ENCODE peak calls at places on chromosomes 4 and X, in four cellular contexts. T is H9, R is cardiac muscle cell, Y is upper lobe of right lung. C is an unnamed sample.

GRCh38 chr4:37825943-37826281 is 574 bp upstream of the PGM2 start:
- DNase-seq in Y (no peak), T (peak), R (no peak), C (peak)

GRCh38 chrX:15310117-15310516 is 5.3 kb downstream of the ASB11 start:
- DNase-seq in T (no peak), Y (no peak), R (peak), C (no peak)

GRCh38 chr4:17448689-17449088 is 63.2 kb downstream of the QDPR start:
- DNase-seq in R (no peak), T (no peak), Y (no peak), C (no peak)

GRCh38 chr4:186724048-186724860 is 598 bp upstream of the FAT1 start:
- DNase-seq in R (peak), T (peak), Y (peak), C (peak)

GRCh38 chr4:130545171-130545570 is 1449.2 kb downstream of the C4orf33 start:
- DNase-seq in Y (no peak), T (no peak), R (peak), C (no peak)

GRCh38 chr4:48698029-48698901 is 81.8 kb downstream of the FRYL start:
- DNase-seq in T (no peak), Y (no peak), R (peak), C (no peak)

GRCh38 chr4:59612235-59612634 is 1587.9 kb upstream of the ADGRL3 start:
- DNase-seq in T (no peak), Y (no peak), R (no peak), C (no peak)

GRCh38 chr4:15936495-15936894 is 2.0 kb downstream of the FGFBP1 start:
- DNase-seq in T (no peak), Y (no peak), R (no peak), C (no peak)

GRCh38 chr4:158172558-158173258 is at the start of gene GASK1B:
- DNase-seq in Y (no peak), R (peak), T (peak), C (peak)

GRCh38 chr4:72136429-72136828 is 104.6 kb downstream of the NPFFR2 start:
- DNase-seq in T (peak), R (peak), Y (no peak), C (no peak)

GRCh38 chr4:73726000-73726399 is 14.4 kb upstream of the CXCL8 start:
- DNase-seq in R (no peak), T (no peak), Y (no peak), C (no peak)

GRCh38 chr4:6493668-6494304 is 21.4 kb upstream of the PPP2R2C start:
- DNase-seq in Y (no peak), T (peak), R (peak), C (no peak)

GRCh38 chr4:181308476-181309170 is 934.6 kb upstream of the TENM3 start:
- DNase-seq in Y (no peak), R (no peak), T (no peak), C (no peak)

GRCh38 chrX:64151911-64152310 is 53.6 kb downstream of the AMER1 start:
- DNase-seq in T (no peak), Y (no peak), R (no peak), C (no peak)

GRCh38 chr4:1752284-1753041 is 31.1 kb downstream of the TACC3 start:
- DNase-seq in T (no peak), R (peak), Y (peak), C (no peak)

GRCh38 chr4:35358001-35358584 is 886.2 kb downstream of the ARAP2 start:
- DNase-seq in T (no peak), R (no peak), Y (no peak), C (no peak)

GRCh38 chr4:167219090-167219489 is 15.2 kb downstream of the SPOCK3 start:
- DNase-seq in T (no peak), Y (no peak), R (no peak), C (no peak)

GRCh38 chr4:173001571-173001970 is 167.0 kb upstream of the GALNT7 start:
- DNase-seq in Y (no peak), T (no peak), R (no peak), C (no peak)
- TF ChIP-seq CTCF in Y (no peak), T (no peak), R (no peak), C (no peak)

GRCh38 chr4:133320576-133321170 is 171.6 kb downstream of the PCDH10 start:
- DNase-seq in T (peak), Y (no peak), R (peak), C (peak)
- TF ChIP-seq CTCF in T (peak), Y (peak), R (peak), C (peak)

GRCh38 chrX:1784773-1785172 is 169.9 kb downstream of the ASMT start:
- DNase-seq in R (no peak), Y (no peak), T (no peak), C (no peak)
- TF ChIP-seq CTCF in R (no peak), Y (no peak), T (peak), C (peak)

GRCh38 chrX:115266300-115266699 is 23.2 kb upstream of the LUZP4 start:
- DNase-seq in R (no peak), Y (no peak), T (no peak), C (no peak)

GRCh38 chrX:115264009-115264408 is 25.5 kb upstream of the LUZP4 start:
- DNase-seq in Y (no peak), R (no peak), T (no peak), C (no peak)

GRCh38 chrX:115268421-115268820 is 21.1 kb upstream of the LUZP4 start:
- DNase-seq in Y (no peak), T (no peak), R (peak), C (no peak)
- TF ChIP-seq CTCF in Y (peak), T (peak), R (peak), C (peak)

GRCh38 chr4:52265781-52266525 is 214.8 kb downstream of the SPATA18 start:
- DNase-seq in R (no peak), Y (no peak), T (no peak), C (no peak)

GRCh38 chr4:52266537-52267137 is 215.5 kb downstream of the SPATA18 start:
- DNase-seq in R (no peak), T (no peak), Y (no peak), C (no peak)

GRCh38 chr4:52273885-52274284 is 222.8 kb downstream of the SPATA18 start:
- DNase-seq in T (no peak), R (no peak), Y (no peak), C (no peak)

GRCh38 chr4:52269761-52270160 is 218.7 kb downstream of the SPATA18 start:
- DNase-seq in Y (no peak), T (no peak), R (no peak), C (no peak)
- TF ChIP-seq CTCF in Y (no peak), T (no peak), R (no peak), C (no peak)

DNA sequence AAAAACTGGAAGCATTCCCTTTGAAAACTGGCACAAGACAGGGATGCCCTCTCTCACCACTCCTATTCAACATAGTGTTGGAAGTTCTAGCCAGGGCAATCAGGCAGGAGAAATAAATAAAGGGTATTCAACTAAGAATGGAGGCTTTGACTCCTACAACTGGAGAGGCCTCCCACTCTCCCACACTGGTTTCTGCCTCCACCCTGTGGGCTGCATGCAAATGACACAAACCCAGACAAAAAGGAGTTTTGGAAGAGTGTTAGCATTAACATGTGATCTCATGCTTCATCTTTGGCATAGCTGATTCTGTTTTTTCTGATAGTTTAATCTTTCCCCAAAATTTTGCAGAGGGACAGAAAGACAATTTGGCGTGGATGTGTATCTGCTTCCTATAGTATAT is 80.8 kb upstream of the IQCM start:
- DNase-seq in R (peak), Y (no peak), T (no peak), C (peak)
- TF ChIP-seq CTCF in R (peak), Y (no peak), T (peak), C (no peak)